ENCODE peak calls at places on chromosomes 6 and 20, in eight cellular contexts. U, P, T, I, A, S, W and F are unnamed samples.
A peak's percentile ranks its signal among the peaks of the same experiment; 100 is the strongest.

GRCh38 chr6:31888281-31889258 is 8.9 kb downstream of the EHMT2 start:
- DNase-seq in U (no peak), A (peak; percentile 66), T (no peak), P (peak; percentile 61), W (no peak), S (peak; percentile 33), I (no peak), F (no peak)

GRCh38 chr6:1418471-1419191 is 29.3 kb downstream of the FOXF2 start:
- DNase-seq in P (no peak), U (no peak), S (no peak), I (no peak), W (peak; percentile 64), T (no peak), A (no peak), F (no peak)

GRCh38 chr6:47134476-47135189 is 92.5 kb upstream of the ADGRF1 start:
- DNase-seq in S (no peak), U (no peak), T (no peak), I (peak; percentile 50), W (peak; percentile 94), P (no peak), A (no peak), F (no peak)

GRCh38 chr6:26059901-26060300 is 27.3 kb upstream of the HFE start:
- DNase-seq in S (no peak), A (no peak), U (no peak), W (no peak), I (no peak), T (no peak), P (no peak), F (no peak)

GRCh38 chr6:44005507-44005903 is 121.7 kb downstream of the MRPL14 start:
- DNase-seq in P (no peak), T (no peak), U (no peak), A (no peak), I (no peak), S (no peak), W (no peak), F (peak; percentile 55)

GRCh38 chr6:55713411-55713810 is 134.4 kb upstream of the HMGCLL1 start:
- DNase-seq in P (no peak), T (no peak), A (no peak), I (no peak), S (no peak), W (peak; percentile 86), U (no peak), F (no peak)

GRCh38 chr20:38812915-38813573 is 7.5 kb downstream of the PPP1R16B start:
- DNase-seq in P (no peak), T (no peak), U (no peak), I (no peak), S (no peak), W (no peak), A (no peak), F (no peak)

GRCh38 chr6:100968934-100969333 is 87.8 kb upstream of the ASCC3 start:
- DNase-seq in I (no peak), P (no peak), T (no peak), W (no peak), A (peak; percentile 44), S (no peak), U (no peak), F (no peak)

GRCh38 chr6:166556871-166557322 is 29.6 kb downstream of the RAMACL start:
- DNase-seq in S (peak; percentile 87), P (peak; percentile 45), A (peak; percentile 33), U (peak; percentile 95), W (peak; percentile 92), T (peak; percentile 50), I (peak; percentile 98), F (peak; percentile 99)

GRCh38 chr6:131212928-131213327 is 77.7 kb downstream of the AKAP7 start:
- DNase-seq in U (no peak), A (no peak), T (no peak), P (no peak), S (no peak), W (no peak), I (no peak), F (no peak)

GRCh38 chr6:131216277-131216676 is 81.0 kb downstream of the AKAP7 start:
- DNase-seq in T (no peak), A (no peak), I (no peak), W (peak; percentile 32), P (no peak), U (no peak), S (no peak), F (no peak)

GRCh38 chr6:131213501-131213990 is 78.3 kb downstream of the AKAP7 start:
- DNase-seq in T (no peak), W (peak; percentile 86), I (no peak), A (peak; percentile 2), S (no peak), P (no peak), U (no peak), F (no peak)

GRCh38 chr6:131212024-131212423 is 76.8 kb downstream of the AKAP7 start:
- DNase-seq in T (no peak), W (peak; percentile 80), P (no peak), A (no peak), S (no peak), U (no peak), I (no peak), F (no peak)

DNA sequence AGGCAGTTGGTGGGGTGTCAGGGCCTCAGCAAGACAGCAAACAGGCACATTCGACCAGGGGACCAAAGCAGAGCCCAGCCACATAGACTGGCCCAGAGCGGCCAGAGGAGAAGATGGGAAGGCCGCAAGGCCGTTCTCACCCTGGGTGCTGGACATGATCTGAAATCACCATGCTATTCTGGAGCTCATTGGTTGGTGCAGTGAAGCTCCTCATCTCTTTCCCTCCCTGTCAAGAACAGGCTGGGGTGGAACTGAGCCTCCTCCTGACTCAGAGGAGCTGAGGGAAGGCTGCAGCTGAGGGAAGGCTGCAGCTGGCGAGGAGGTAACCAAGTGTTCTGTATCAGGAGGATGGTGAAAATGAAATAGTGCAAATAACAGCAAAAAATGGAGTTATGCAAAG is 79.9 kb downstream of the AKAP7 start:
- DNase-seq in W (no peak), S (peak; percentile 13), U (no peak), I (no peak), T (no peak), A (no peak), P (no peak), F (no peak)
- H3K27ac ChIP-seq in W (no peak overlapping the region), S (peak overlapping the region; percentile 60), U (peak overlapping the region; percentile 17), I (no peak overlapping the region), T (peak overlapping the region; percentile 1), A (no peak overlapping the region), P (no peak overlapping the region), F (no peak overlapping the region)

GRCh38 chr6:158475344-158476302 is 84.3 kb upstream of the TMEM181 start:
- DNase-seq in I (peak; percentile 14), A (peak; percentile 20), P (peak; percentile 61), U (no peak), S (no peak), W (peak; percentile 55), T (peak; percentile 25), F (no peak)
- H3K27ac ChIP-seq in I (no peak overlapping the region), A (no peak overlapping the region), P (no peak overlapping the region), U (no peak overlapping the region), S (peak overlapping the region; percentile 2), W (no peak overlapping the region), T (peak overlapping the region; percentile 27), F (no peak overlapping the region)

GRCh38 chr20:24673678-24674570 is 204.5 kb downstream of the SYNDIG1 start:
- DNase-seq in P (no peak), I (no peak), W (peak; percentile 64), S (no peak), U (no peak), T (no peak), A (no peak), F (no peak)
- H3K27ac ChIP-seq in P (no peak overlapping the region), I (no peak overlapping the region), W (peak overlapping the region; percentile 94), S (no peak overlapping the region), U (no peak overlapping the region), T (no peak overlapping the region), A (no peak overlapping the region), F (no peak overlapping the region)

DNA sequence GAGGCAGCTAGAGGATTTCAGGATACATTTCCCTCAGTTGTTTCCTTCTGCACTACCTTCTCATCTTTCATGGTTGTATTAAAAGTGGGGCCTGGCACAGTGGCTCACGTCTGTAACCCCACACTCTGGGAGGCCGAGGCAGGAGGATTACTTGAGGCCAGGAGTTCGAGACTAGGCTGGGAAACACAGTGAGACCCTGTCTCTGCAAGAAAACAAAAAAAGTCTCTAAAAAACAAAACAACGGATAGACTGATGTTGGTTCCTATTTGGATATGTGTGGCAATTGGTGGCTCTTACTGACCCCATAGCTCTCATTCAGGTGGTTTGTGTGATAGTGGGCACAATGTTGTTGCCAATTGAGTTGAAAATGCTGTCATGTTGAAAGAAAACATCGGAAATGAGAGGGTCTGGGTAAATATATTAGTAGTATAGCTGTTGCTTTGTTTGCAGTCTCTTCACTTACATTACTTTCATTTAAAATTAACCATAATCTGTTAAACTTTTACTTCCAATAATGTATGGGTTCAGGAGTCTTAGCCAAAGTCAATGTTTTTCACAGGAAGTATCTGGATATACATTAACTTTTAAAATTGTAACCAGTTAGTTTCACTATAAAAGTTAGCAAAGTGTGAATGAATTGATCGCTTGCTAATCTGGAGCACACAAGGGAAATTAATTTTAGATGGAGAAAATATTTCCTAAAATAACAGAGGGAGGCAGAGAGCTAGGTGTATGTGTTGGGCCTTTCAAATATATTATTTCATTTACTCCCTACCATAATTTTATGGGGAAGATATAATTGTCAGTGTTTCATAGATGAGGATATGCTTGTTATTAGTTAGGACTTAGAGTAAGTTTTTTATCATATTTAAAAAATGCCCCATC is 31.1 kb downstream of the UTRN start:
- DNase-seq in I (no peak), T (no peak), A (no peak), S (no peak), U (no peak), P (no peak), W (no peak), F (no peak)
- H3K27ac ChIP-seq in I (peak overlapping the region; percentile 40), T (no peak overlapping the region), A (no peak overlapping the region), S (peak overlapping the region; percentile 65), U (peak overlapping the region; percentile 71), P (no peak overlapping the region), W (no peak overlapping the region), F (peak overlapping the region; percentile 64)

GRCh38 chr6:157144861-157145260 is 178.5 kb downstream of the TMEM242 start:
- DNase-seq in P (peak; percentile 41), S (no peak), A (no peak), W (no peak), I (peak; percentile 48), U (no peak), T (no peak), F (no peak)
- H3K27ac ChIP-seq in P (no peak overlapping the region), S (peak overlapping the region; percentile 78), A (peak overlapping the region; percentile 80), W (peak overlapping the region; percentile 73), I (peak overlapping the region; percentile 22), U (peak overlapping the region; percentile 57), T (peak overlapping the region; percentile 71), F (peak overlapping the region; percentile 54)

GRCh38 chr6:108650781-108651180 is 90.1 kb downstream of the FOXO3 start:
- DNase-seq in S (no peak), W (peak; percentile 75), A (no peak), I (no peak), P (no peak), U (no peak), T (no peak), F (no peak)

GRCh38 chr6:108650325-108650724 is 89.6 kb downstream of the FOXO3 start:
- DNase-seq in T (no peak), W (no peak), U (no peak), P (no peak), A (no peak), S (no peak), I (no peak), F (no peak)

GRCh38 chr6:108651287-108651686 is 90.6 kb downstream of the FOXO3 start:
- DNase-seq in W (no peak), T (no peak), A (no peak), P (no peak), U (no peak), S (no peak), I (no peak), F (no peak)

GRCh38 chr6:108652375-108652774 is 91.7 kb downstream of the FOXO3 start:
- DNase-seq in P (no peak), I (no peak), S (no peak), A (no peak), T (no peak), U (no peak), W (no peak), F (no peak)

GRCh38 chr6:108651781-108652227 is 91.1 kb downstream of the FOXO3 start:
- DNase-seq in W (peak; percentile 86), I (peak; percentile 79), U (no peak), S (peak; percentile 36), P (no peak), A (no peak), T (peak; percentile 50), F (peak; percentile 79)
- H3K27ac ChIP-seq in W (peak overlapping the region; percentile 91), I (peak overlapping the region; percentile 75), U (peak overlapping the region; percentile 69), S (peak overlapping the region; percentile 94), P (peak overlapping the region; percentile 29), A (no peak overlapping the region), T (peak overlapping the region; percentile 84), F (peak overlapping the region; percentile 94)